ENCODE peak calls at places on chromosomes 11 and 22, in four cellular contexts. E is HCT116, I is fibroblast of pulmonary artery, R is type B pancreatic cell. B is an unnamed sample.

GRCh38 chr11:2701230-2701629 is 1.4 kb upstream of the KCNQ1OT1 start:
- DNase-seq in I (no peak), R (peak; percentile 61), E (no peak), B (no peak)

GRCh38 chr11:45872513-45873356 is 12.7 kb upstream of the MAPK8IP1 start:
- DNase-seq in R (no peak), I (peak; percentile 81), E (peak; percentile 41), B (peak; percentile 78)

GRCh38 chr11:62835336-62835735 is 2.7 kb upstream of the TEX54 start:
- DNase-seq in I (no peak), E (no peak), R (no peak), B (no peak)

GRCh38 chr22:42330953-42331525 is 60.6 kb upstream of the TCF20 start:
- DNase-seq in E (no peak), R (no peak), I (no peak), B (no peak)

GRCh38 chr11:35944503-35945136 is 758 bp downstream of the LDLRAD3 start:
- DNase-seq in R (no peak), E (no peak), I (peak; percentile 27), B (no peak)

GRCh38 chr11:105181521-105181920 is 42.0 kb upstream of the CARD18 start:
- DNase-seq in I (peak; percentile 83), R (no peak), E (no peak), B (peak; percentile 81)

GRCh38 chr11:5288108-5288911 is 13.4 kb downstream of the OR51B4 start:
- DNase-seq in R (no peak), I (peak; percentile 18), E (no peak), B (peak; percentile 56)

GRCh38 chr11:62602141-62603071 is 741 bp upstream of the MTA2 start:
- DNase-seq in I (peak; percentile 48), R (no peak), E (no peak), B (peak; percentile 74)

GRCh38 chr11:122721964-122722266 is 66.4 kb downstream of the UBASH3B start:
- DNase-seq in I (peak; percentile 86), R (no peak), E (peak; percentile 16), B (peak; percentile 73)

GRCh38 chr11:115473167-115473566 is 31.0 kb downstream of the CADM1 start:
- DNase-seq in R (no peak), E (no peak), I (no peak), B (no peak)

GRCh38 chr11:97033178-97033577 is 643.4 kb downstream of the JRKL start:
- DNase-seq in E (no peak), R (no peak), I (no peak), B (no peak)

GRCh38 chr11:70033711-70034070 is 44.4 kb upstream of the ANO1 start:
- DNase-seq in E (no peak), I (no peak), R (no peak), B (no peak)

GRCh38 chr11:2781413-2782274 is 81.8 kb upstream of the KCNQ1OT1 start:
- DNase-seq in E (no peak), R (peak; percentile 55), I (no peak), B (no peak)

GRCh38 chr11:116170526-116171120 is 602.2 kb downstream of the BUD13 start:
- DNase-seq in E (no peak), R (peak; percentile 57), I (no peak), B (no peak)

GRCh38 chr11:40388097-40388818 is 1071.2 kb downstream of the LRRC4C start:
- DNase-seq in R (no peak), E (no peak), I (no peak), B (peak; percentile 30)

GRCh38 chr11:69813839-69814238 is 5.4 kb downstream of the FGF3 start:
- DNase-seq in I (no peak), E (no peak), R (no peak), B (no peak)

GRCh38 chr11:108220721-108221346 is 1.6 kb downstream of the NPAT start:
- DNase-seq in R (no peak), I (peak; percentile 24), E (no peak), B (no peak)

DNA sequence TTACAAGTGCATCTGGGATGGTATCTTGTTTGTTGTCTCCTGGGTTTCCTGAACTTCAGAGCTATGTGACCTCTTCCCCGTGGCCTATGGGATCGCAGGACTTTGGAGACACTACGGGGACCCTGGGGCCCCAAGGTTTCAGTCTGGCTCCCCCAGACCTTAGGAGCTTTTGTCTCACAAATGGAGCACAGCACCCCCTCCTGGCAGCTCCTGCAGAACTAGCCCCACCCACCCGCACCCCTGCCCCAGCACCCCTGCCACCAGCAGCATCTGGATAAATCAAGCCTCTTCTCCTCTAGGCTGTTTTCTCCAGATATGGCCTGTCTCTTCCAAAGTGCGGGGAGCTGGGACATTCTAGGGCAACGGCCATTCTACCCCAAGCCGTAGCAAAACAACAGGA is 10.4 kb downstream of the RCOR2 start:
- DNase-seq in E (no peak), R (no peak), I (peak; percentile 32), B (peak; percentile 39)
- TF ChIP-seq CTCF in E (peak; percentile 4), R (peak; percentile 56), I (peak; percentile 14), B (peak; percentile 12)

GRCh38 chr22:35177811-35178210 is 79.5 kb upstream of the HMGXB4 start:
- DNase-seq in E (no peak), R (no peak), I (no peak), B (no peak)
- TF ChIP-seq CTCF in E (no peak), R (no peak), I (no peak), B (no peak)

GRCh38 chr22:41285820-41286638 is at the start of gene RANGAP1:
- DNase-seq in I (peak; percentile 99), E (peak; percentile 96), R (peak; percentile 99), B (peak; percentile 100)
- TF ChIP-seq CTCF in I (peak; percentile 6), E (no peak), R (peak; percentile 35), B (peak; percentile 44)

DNA sequence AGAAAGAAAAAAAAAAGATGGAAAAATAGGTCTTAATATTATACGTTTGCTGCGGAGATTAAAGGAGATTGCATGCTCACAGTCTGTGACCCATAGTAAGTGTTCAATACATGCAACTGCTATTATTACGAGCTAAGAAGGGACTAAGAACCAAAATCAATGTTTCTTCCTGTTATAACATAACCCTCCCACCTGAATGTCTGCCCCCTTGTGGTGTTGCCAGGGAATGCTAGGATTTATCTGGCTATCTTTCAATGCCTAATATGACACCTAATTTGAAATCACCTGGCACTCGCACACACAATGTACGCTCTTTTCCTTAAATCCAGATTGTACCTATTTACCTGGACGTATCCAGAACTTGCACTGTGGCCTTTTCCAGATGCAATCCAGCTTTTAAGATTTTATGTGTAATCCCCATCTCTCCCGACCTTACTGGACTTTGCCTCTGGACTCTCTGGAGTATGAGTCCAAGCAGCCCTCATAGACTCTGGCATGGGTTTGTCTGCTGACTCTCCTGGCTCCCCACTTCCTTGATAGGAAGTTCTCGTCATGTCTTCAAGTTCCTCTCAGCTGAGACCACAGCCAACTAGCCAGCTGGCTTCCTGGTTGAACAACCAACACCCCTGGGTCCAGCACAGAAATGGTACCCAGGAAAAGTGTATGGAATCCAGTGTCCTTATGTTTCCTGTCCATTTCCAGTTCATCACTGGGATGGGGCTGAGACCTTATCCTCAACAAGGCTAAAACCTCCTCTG is 151.5 kb downstream of the CCDC34 start:
- DNase-seq in R (no peak), E (peak; percentile 7), I (no peak), B (no peak)
- TF ChIP-seq CTCF in R (peak; percentile 71), E (peak; percentile 16), I (peak; percentile 48), B (peak; percentile 41)

B was measured in epithelial cell of esophagus.